ENCODE peak calls at places on chromosomes 13 and 19, in five cellular contexts. O is mesenchymal stem cell, Y is H1, T is neuronal stem cell, F is H9. R is an unnamed sample.

GRCh38 chr13:106815545-106815944 is 247.6 kb upstream of the ARGLU1 start:
- DNase-seq in Y (no peak), O (no peak), T (no peak), F (peak), R (no peak)

GRCh38 chr13:40920826-40921225 is 98.3 kb downstream of the ELF1 start:
- DNase-seq in F (no peak), T (no peak), Y (no peak), O (peak), R (no peak)

GRCh38 chr19:17248011-17248776 is 2.5 kb upstream of the NR2F6 start:
- DNase-seq in Y (peak), F (peak), O (peak), T (no peak), R (peak)

GRCh38 chr13:97307544-97307881 is 85.4 kb downstream of the MBNL2 start:
- DNase-seq in F (no peak), Y (no peak), O (no peak), T (no peak), R (no peak)

GRCh38 chr13:74288361-74288911 is 154.2 kb upstream of the KLF12 start:
- DNase-seq in F (peak), T (peak), O (no peak), Y (peak), R (no peak)

GRCh38 chr19:10365518-10365917 is 14.9 kb downstream of the TYK2 start:
- DNase-seq in Y (no peak), T (no peak), O (no peak), F (no peak), R (no peak)

GRCh38 chr19:40266111-40266510 is 19.0 kb downstream of the AKT2 start:
- DNase-seq in Y (no peak), F (no peak), T (no peak), O (no peak), R (no peak)

GRCh38 chr13:113084943-113085540 is 20.5 kb upstream of the F7 start:
- DNase-seq in F (no peak), T (no peak), O (no peak), Y (no peak), R (no peak)

GRCh38 chr13:98173431-98173921 is 3.6 kb downstream of the RNF113B start:
- DNase-seq in Y (no peak), T (no peak), O (peak), F (no peak), R (peak)

GRCh38 chr19:41175825-41176734 is 16.9 kb upstream of the CYP2S1 start:
- DNase-seq in O (peak), F (peak), T (no peak), Y (peak), R (peak)

GRCh38 chr13:35475131-35475959 is 1.1 kb downstream of the MAB21L1 start:
- DNase-seq in O (peak), T (peak), Y (peak), F (peak), R (peak)

GRCh38 chr19:6828306-6828697 is 55.8 kb downstream of the VAV1 start:
- DNase-seq in F (peak), O (no peak), Y (no peak), T (no peak), R (peak)

GRCh38 chr13:23509781-23510543 is 60.2 kb upstream of the TNFRSF19 start:
- DNase-seq in O (peak), Y (no peak), F (no peak), T (no peak), R (peak)

GRCh38 chr13:40389081-40389641 is 277.3 kb downstream of the FOXO1 start:
- DNase-seq in Y (no peak), F (no peak), T (no peak), O (no peak), R (no peak)

GRCh38 chr13:21330126-21330861 is 128.8 kb downstream of the ZDHHC20 start:
- DNase-seq in O (peak), T (no peak), F (no peak), Y (no peak), R (no peak)

GRCh38 chr13:19020988-19021387 is 160.6 kb downstream of the TUBA3C start:
- DNase-seq in Y (no peak), O (no peak), F (no peak), T (no peak), R (no peak)

GRCh38 chr19:40251244-40251643 is 24.8 kb upstream of the CCNP start:
- DNase-seq in O (no peak), Y (no peak), F (no peak), T (no peak), R (no peak)

GRCh38 chr19:54160182-54160811 is 776 bp upstream of the LENG1 start:
- DNase-seq in F (no peak), T (no peak), O (peak), Y (peak), R (no peak)

GRCh38 chr13:31172535-31172934 is 10.8 kb upstream of the HSPH1 start:
- DNase-seq in F (no peak), O (peak), Y (no peak), T (no peak), R (peak)

GRCh38 chr19:800360-801029 is 3.2 kb downstream of the PTBP1 start:
- DNase-seq in Y (no peak), O (no peak), F (no peak), T (no peak), R (peak)

GRCh38 chr13:74052402-74052928 is 81.7 kb downstream of the KLF12 start:
- DNase-seq in T (no peak), Y (no peak), F (no peak), O (no peak), R (no peak)

GRCh38 chr19:55452381-55453325 is 8.8 kb downstream of the ISOC2 start:
- DNase-seq in O (peak), Y (peak), T (peak), F (peak), R (peak)

GRCh38 chr13:112322562-112322961 is 53.6 kb upstream of the SPACA7 start:
- DNase-seq in O (no peak), Y (no peak), T (no peak), F (no peak), R (no peak)

GRCh38 chr19:40612831-40613668 is 11.9 kb downstream of the LTBP4 start:
- DNase-seq in Y (peak), T (no peak), O (peak), F (peak), R (no peak)

GRCh38 chr13:59112375-59112774 is 1051.4 kb downstream of the DIAPH3 start:
- DNase-seq in O (peak), T (no peak), F (no peak), Y (no peak), R (no peak)

GRCh38 chr19:14118165-14119051 is 846 bp upstream of the PRKACA start:
- DNase-seq in Y (peak), T (peak), F (no peak), O (peak), R (peak)

GRCh38 chr19:32254128-32254527 is 91.3 kb upstream of the ZNF507 start:
- DNase-seq in T (no peak), O (no peak), F (no peak), Y (no peak), R (no peak)

GRCh38 chr19:10503002-10503789 is at the start of gene KEAP1:
- DNase-seq in Y (peak), T (peak), O (peak), F (peak), R (peak)

GRCh38 chr19:50512112-50512998 is 1.4 kb downstream of the ASPDH start:
- DNase-seq in T (no peak), Y (no peak), O (no peak), F (no peak), R (no peak)

GRCh38 chr13:76846363-76846762 is 39.8 kb downstream of the KCTD12 start:
- DNase-seq in F (no peak), O (no peak), Y (no peak), T (no peak), R (no peak)

GRCh38 chr13:48797127-48797526 is 143.4 kb downstream of the CYSLTR2 start:
- DNase-seq in O (no peak), Y (no peak), T (no peak), F (no peak), R (peak)

GRCh38 chr19:21052902-21053301 is 29.1 kb upstream of the ZNF714 start:
- DNase-seq in O (no peak), F (no peak), Y (no peak), T (no peak), R (no peak)
- H2BK12ac ChIP-seq in O (no peak), F (no peak), Y (no peak), T (no peak), R (no peak)

GRCh38 chr19:3097442-3097871 is 3.3 kb downstream of the GNA11 start:
- DNase-seq in T (no peak), O (no peak), Y (no peak), F (no peak), R (no peak)

GRCh38 chr19:3096267-3096901 is 2.2 kb downstream of the GNA11 start:
- DNase-seq in Y (no peak), O (no peak), T (no peak), F (no peak), R (no peak)

GRCh38 chr19:3096902-3097326 is 2.8 kb downstream of the GNA11 start:
- DNase-seq in T (no peak), O (no peak), F (no peak), Y (no peak), R (no peak)

GRCh38 chr19:3095375-3096191 is 1.4 kb downstream of the GNA11 start:
- DNase-seq in Y (peak), O (peak), F (peak), T (peak), R (peak)

GRCh38 chr19:3094638-3095374 is 644 bp downstream of the GNA11 start:
- DNase-seq in Y (no peak), O (peak), F (no peak), T (no peak), R (peak)
- H3K23ac ChIP-seq in Y (no peak), O (peak), F (no peak), T (peak), R (no peak)

GRCh38 chr19:38661996-38662395 is 14.5 kb downstream of the ACTN4 start:
- DNase-seq in F (no peak), O (no peak), T (no peak), Y (no peak), R (peak)
- H2BK5ac ChIP-seq in F (no peak), O (no peak), T (no peak), Y (no peak), R (peak)

GRCh38 chr19:35013820-35014754 is 14.0 kb downstream of the GRAMD1A start:
- DNase-seq in T (no peak), Y (no peak), O (no peak), F (no peak), R (no peak)

GRCh38 chr19:35011091-35011689 is 11.1 kb downstream of the GRAMD1A start:
- DNase-seq in O (no peak), T (no peak), F (no peak), Y (no peak), R (no peak)

GRCh38 chr19:35009424-35010415 is 9.6 kb downstream of the GRAMD1A start:
- DNase-seq in T (no peak), F (no peak), O (no peak), Y (no peak), R (no peak)

GRCh38 chr19:35013047-35013819 is 13.1 kb downstream of the GRAMD1A start:
- DNase-seq in T (no peak), F (peak), Y (peak), O (peak), R (peak)

DNA sequence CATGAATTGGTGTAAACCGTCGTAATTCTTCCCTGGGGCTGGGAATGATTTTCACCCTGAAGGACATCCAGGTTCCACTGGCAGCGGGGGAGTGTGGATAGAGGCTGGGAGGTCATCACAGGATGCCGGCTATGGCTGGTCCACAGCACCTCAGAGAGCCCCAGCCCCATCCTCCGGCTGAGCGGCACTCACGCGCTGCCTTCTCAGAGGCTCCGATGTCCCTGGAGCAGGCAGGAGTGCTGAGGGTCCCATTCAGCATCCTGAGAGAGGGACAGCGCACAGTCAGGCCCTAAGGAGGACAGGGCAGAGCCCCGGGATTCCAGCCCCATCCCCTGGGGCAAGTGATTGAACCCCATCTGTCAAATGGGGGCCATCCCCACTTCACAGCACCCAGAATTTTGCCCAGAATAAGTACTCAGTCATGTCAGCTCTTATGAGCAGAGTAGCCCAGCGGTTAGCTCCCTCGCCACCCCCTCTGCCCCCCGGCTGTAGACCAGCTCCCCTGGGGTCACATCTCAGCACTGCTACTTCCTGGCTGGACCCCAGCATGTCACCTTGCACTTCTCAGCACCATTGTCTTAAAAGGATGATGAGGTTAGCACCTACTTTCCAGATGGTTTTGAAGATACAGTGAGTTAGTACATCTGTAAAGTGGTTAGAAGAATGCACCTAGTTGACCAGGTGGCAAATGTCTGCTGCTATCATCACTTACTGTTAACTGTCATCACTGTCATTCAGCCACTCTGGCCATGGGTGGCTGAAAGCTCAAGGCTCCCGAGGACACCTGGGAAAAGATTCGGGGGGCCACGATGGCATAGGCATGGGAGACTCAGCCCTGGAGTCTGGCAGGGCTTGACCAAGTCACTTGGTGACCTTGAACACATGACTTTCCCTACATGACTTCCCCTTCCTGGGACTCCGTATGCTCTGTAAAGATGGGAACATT is 11.9 kb downstream of the GRAMD1A start:
- DNase-seq in O (no peak), F (no peak), Y (no peak), T (no peak), R (no peak)
- H2BK12ac ChIP-seq in O (no peak), F (no peak), Y (no peak), T (no peak), R (no peak)

DNA sequence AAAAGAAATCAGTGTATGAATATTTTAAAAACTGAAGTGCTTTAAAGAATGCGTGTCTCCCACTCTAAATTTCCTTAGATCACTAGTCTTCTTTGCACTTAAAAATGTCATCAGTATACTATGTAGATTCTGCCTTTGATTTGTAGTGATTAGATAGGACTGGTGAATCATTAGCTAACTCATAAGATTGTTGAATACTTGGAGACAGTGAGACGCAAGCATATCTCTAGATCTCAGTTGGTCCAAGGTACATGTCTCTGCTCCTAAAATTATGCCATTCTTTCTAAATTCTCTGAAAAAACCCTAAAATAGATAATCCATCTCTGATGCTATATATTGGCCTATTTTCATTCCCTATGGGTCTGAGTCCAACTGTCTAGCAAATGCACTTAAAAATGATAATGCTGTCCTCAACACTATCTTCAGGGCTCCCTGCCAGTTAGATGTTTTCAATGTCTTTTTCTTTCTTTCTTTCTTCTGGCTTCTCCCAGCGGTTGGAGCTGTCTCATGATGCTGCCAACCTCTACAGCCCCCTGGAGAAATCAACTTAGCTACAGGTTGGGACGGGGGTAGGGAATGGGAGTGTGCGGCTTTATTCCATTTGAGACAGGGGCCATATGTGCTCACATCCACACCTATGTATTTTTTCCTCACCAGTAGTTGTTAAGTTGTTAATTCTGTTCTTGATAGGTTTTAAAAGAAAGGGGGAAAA is 301.0 kb downstream of the NDFIP2 start:
- DNase-seq in O (peak), T (no peak), Y (no peak), F (no peak), R (peak)
- H3K23ac ChIP-seq in O (no peak), T (no peak), Y (no peak), F (no peak), R (no peak)

DNA sequence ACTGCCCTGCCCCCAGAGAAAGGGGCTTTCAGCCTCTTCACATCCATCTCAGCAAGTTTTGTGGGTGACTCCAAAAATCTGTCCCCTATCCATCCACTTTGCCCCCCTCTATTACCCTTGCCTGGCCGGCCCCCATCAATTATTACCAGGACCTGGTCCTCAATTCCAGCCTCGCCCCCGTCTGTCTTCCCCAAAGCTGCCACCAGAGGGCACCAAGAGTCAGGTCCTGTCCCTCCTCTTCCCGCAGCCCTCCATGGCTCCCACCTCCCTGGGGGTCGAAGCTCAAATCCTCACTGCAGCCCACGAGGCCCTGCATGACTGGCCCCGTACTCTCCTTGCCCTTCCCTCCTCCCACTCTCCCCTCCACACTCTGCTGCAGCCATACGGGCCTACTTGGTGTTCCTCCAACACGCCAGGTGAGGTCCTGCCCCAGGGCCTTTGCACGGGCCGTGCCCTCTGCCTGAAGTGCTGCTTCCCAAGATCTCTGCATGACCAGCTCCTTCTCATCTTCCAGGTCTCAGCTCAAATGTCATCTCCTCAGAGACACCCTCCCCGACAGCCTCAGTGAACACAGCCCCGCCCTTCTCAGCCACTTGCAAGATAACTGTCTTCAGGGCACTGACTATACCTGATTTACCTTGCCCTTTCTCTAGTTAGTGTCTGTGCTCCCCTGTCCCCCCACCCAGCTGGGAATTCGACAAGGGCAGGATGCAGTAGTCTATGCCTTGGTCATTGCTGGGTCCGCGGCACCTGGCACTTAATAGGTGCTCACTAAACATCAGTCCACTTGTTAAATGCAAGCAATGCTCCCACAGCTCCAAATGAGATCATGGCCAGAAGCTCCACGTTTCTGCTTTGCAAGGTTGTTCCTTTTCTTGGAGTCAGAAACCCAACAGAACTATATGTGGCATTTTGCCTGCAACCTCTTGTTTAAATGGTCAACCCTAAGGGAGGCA is 16.8 kb upstream of the SEMA6B start:
- DNase-seq in O (peak), F (peak), Y (peak), T (no peak), R (peak)
- H2BK5ac ChIP-seq in O (peak), F (no peak), Y (peak), T (no peak), R (no peak)

R was measured in trophoblast cell.